ENCODE peak calls at places on chromosomes 3 and 15, in eight cellular contexts. U is HFFc6; G is activated CD8-positive, alpha-beta memory T cell treated with anti-CD3 and anti-CD28 coated beads, Interleukin-2, amount 50 U/mL, for 4 hours; C is activated T-cell treated with anti-CD3 and anti-CD28 coated beads for 1 hour; H is Peyer's patch; R is tibial nerve; Y is mesenteric fat pad; L is omental fat pad. D is an unnamed sample.

GRCh38 chr15:47786371-47786770 is 69.1 kb downstream of the SEMA6D start:
- DNase-seq in R (no peak), C (no peak), L (no peak), H (no peak), Y (no peak), G (no peak), U (no peak), D (no peak)

GRCh38 chr3:170470063-170471006 is 51.7 kb downstream of the CLDN11 start:
- DNase-seq in U (peak), Y (no peak), H (no peak), C (no peak), R (no peak), G (no peak), L (no peak), D (peak)

GRCh38 chr3:14605744-14606143 is 45.8 kb upstream of the CCDC174 start:
- DNase-seq in U (no peak), G (no peak), C (no peak), Y (no peak), H (no peak), R (no peak), L (no peak), D (no peak)

GRCh38 chr3:160739079-160739478 is 17.0 kb upstream of the PPM1L start:
- DNase-seq in U (no peak), L (no peak), G (no peak), R (no peak), C (no peak), H (no peak), Y (no peak), D (no peak)

GRCh38 chr15:89150762-89151305 is 62.6 kb downstream of the ABHD2 start:
- DNase-seq in Y (no peak), H (no peak), R (no peak), G (no peak), U (no peak), L (no peak), C (no peak), D (no peak)

GRCh38 chr15:28977377-28978010 is 91.7 kb downstream of the APBA2 start:
- DNase-seq in C (no peak), Y (no peak), L (no peak), R (no peak), G (no peak), H (no peak), U (peak), D (peak)

GRCh38 chr3:6770376-6770648 is 90.6 kb upstream of the GRM7 start:
- DNase-seq in C (no peak), G (no peak), R (no peak), Y (no peak), H (no peak), U (no peak), L (no peak), D (no peak)

GRCh38 chr15:43104426-43104825 is 1.4 kb downstream of the UBR1 start:
- DNase-seq in H (no peak), L (no peak), C (no peak), U (no peak), R (no peak), Y (no peak), G (no peak), D (no peak)

GRCh38 chr3:126319701-126320295 is 37.4 kb downstream of the KLF15 start:
- DNase-seq in U (no peak), C (no peak), L (no peak), R (no peak), H (no peak), Y (peak), G (no peak), D (no peak)

GRCh38 chr3:25426408-25426807 is 1.7 kb upstream of the RARB start:
- DNase-seq in G (no peak), C (no peak), L (no peak), Y (no peak), H (no peak), U (no peak), R (no peak), D (peak)

GRCh38 chr3:158532099-158532734 is 38.8 kb upstream of the MLF1 start:
- DNase-seq in Y (no peak), U (peak), H (no peak), L (no peak), C (no peak), R (no peak), G (no peak), D (peak)

GRCh38 chr3:50805321-50805720 is 130.6 kb downstream of the DOCK3 start:
- DNase-seq in U (no peak), G (no peak), H (no peak), Y (no peak), C (no peak), L (no peak), R (no peak), D (no peak)

GRCh38 chr15:77384086-77384485 is 35.8 kb downstream of the PEAK1 start:
- DNase-seq in R (no peak), L (no peak), G (no peak), Y (no peak), H (no peak), U (no peak), C (no peak), D (no peak)

GRCh38 chr3:13420051-13420816 is at the start of gene NUP210:
- DNase-seq in R (no peak), L (no peak), C (peak), U (no peak), G (peak), H (peak), Y (no peak), D (no peak)